ENCODE peak calls at places on chromosomes 7 and 10, in five cellular contexts. One of them, this sample, is unnamed.

GRCh38 chr7:29345590-29345989 is 151.0 kb downstream of the CHN2 start:
- DNase-seq in stomach: peak; percentile 62
- DNase-seq in K562: no peak
- DNase-seq in H1: peak; percentile 44
- DNase-seq in GM12878: no peak
- DNase-seq in this sample: no peak

GRCh38 chr7:157729566-157729965 is 392.8 kb downstream of the DNAJB6 start:
- DNase-seq in H1: no peak
- DNase-seq in GM12878: no peak
- DNase-seq in stomach: no peak
- DNase-seq in K562: no peak
- DNase-seq in this sample: no peak

GRCh38 chr10:3783313-3783689 is 1.7 kb downstream of the KLF6 start:
- DNase-seq in H1: no peak
- DNase-seq in stomach: peak; percentile 65
- DNase-seq in K562: no peak
- DNase-seq in GM12878: peak; percentile 60
- DNase-seq in this sample: peak; percentile 87

GRCh38 chr10:124705021-124705740 is 39.0 kb downstream of the FAM53B start:
- DNase-seq in stomach: no peak
- DNase-seq in GM12878: no peak
- DNase-seq in H1: no peak
- DNase-seq in K562: no peak
- DNase-seq in this sample: no peak

GRCh38 chr10:119025776-119026175 is 3.7 kb upstream of the NANOS1 start:
- DNase-seq in GM12878: no peak
- DNase-seq in H1: no peak
- DNase-seq in stomach: peak; percentile 76
- DNase-seq in K562: no peak
- DNase-seq in this sample: no peak

GRCh38 chr10:22133640-22134624 is 83.9 kb downstream of the EBLN1 start:
- DNase-seq in GM12878: no peak
- DNase-seq in stomach: no peak
- DNase-seq in K562: peak; percentile 36
- DNase-seq in H1: no peak
- DNase-seq in this sample: no peak

GRCh38 chr10:75982611-75983369 is 551.4 kb downstream of the LRMDA start:
- DNase-seq in GM12878: no peak
- DNase-seq in K562: no peak
- DNase-seq in stomach: peak; percentile 34
- DNase-seq in H1: no peak
- DNase-seq in this sample: peak; percentile 76

GRCh38 chr10:63537511-63537910 is 16.3 kb downstream of the REEP3 start:
- DNase-seq in stomach: no peak
- DNase-seq in K562: no peak
- DNase-seq in H1: no peak
- DNase-seq in GM12878: no peak
- DNase-seq in this sample: no peak

GRCh38 chr7:104228442-104228841 is 20.6 kb upstream of the ORC5 start:
- DNase-seq in K562: no peak
- DNase-seq in stomach: no peak
- DNase-seq in H1: no peak
- DNase-seq in GM12878: no peak
- DNase-seq in this sample: no peak

GRCh38 chr7:118429141-118429540 is 204.6 kb downstream of the ANKRD7 start:
- DNase-seq in stomach: no peak
- DNase-seq in K562: no peak
- DNase-seq in GM12878: no peak
- DNase-seq in H1: no peak
- DNase-seq in this sample: no peak

GRCh38 chr10:98125940-98126631 is 8.4 kb upstream of the R3HCC1L start:
- DNase-seq in H1: no peak
- DNase-seq in GM12878: no peak
- DNase-seq in stomach: no peak
- DNase-seq in K562: no peak
- DNase-seq in this sample: no peak

GRCh38 chr7:92797693-92798092 is 38.7 kb downstream of the CDK6 start:
- DNase-seq in GM12878: no peak
- DNase-seq in H1: no peak
- DNase-seq in K562: no peak
- DNase-seq in stomach: no peak
- DNase-seq in this sample: no peak

GRCh38 chr7:113122657-113123252 is 4.4 kb upstream of the SMIM30 start:
- DNase-seq in H1: no peak
- DNase-seq in GM12878: no peak
- DNase-seq in K562: no peak
- DNase-seq in stomach: no peak
- DNase-seq in this sample: no peak

GRCh38 chr7:113120647-113121046 is 2.3 kb upstream of the SMIM30 start:
- DNase-seq in K562: no peak
- DNase-seq in GM12878: no peak
- DNase-seq in stomach: no peak
- DNase-seq in H1: no peak
- DNase-seq in this sample: no peak

GRCh38 chr7:113113912-113114311 is 4.4 kb downstream of the SMIM30 start:
- DNase-seq in K562: no peak
- DNase-seq in stomach: no peak
- DNase-seq in GM12878: no peak
- DNase-seq in H1: no peak
- DNase-seq in this sample: no peak

GRCh38 chr7:113119429-113119828 is 1.1 kb upstream of the SMIM30 start:
- DNase-seq in H1: no peak
- DNase-seq in K562: no peak
- DNase-seq in GM12878: no peak
- DNase-seq in stomach: no peak
- DNase-seq in this sample: no peak

DNA sequence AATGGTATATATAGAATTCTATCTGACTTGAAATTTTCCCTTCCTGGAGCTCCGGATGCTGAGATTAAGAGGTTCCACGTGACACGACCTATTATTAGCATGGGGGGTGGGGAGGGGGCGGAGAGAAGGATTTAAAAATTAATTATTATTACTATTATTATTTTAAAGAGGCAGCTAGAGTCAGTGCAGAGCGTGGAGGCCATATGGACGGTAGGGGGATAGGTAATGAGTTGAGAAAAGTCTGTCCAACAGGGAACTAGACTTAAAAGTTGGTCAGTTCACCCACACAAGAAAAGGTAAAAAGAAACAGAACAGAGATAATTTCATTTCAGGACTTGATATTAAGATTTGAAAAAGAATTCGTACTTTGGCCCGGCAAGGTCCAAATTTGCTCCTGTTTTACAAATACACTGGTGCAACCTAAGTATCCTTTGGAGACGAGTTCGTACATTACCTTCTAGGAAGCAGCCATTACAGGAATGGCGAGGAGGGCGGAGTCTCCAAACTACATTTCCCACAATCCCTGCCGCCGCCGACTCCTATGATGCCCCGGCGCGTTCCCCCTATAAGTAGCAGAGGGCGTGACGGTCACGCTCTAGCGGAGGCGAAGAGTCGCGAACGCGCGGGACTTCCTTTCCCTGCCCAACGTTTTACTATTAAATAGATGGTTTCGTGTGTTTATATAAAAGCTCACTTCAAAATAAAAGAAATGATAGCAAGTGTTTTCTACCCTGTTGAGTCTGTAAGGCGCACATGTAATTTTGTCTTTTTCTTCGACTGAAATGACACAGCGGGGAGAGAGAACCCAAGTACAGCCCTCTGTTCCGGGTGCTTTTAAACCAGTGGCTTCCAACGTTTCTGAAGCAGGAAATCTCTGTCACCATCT is at the start of gene SMIM30:
- DNase-seq in stomach: peak; percentile 93
- DNase-seq in K562: peak; percentile 91
- DNase-seq in H1: no peak
- DNase-seq in GM12878: peak; percentile 61
- DNase-seq in this sample: peak; percentile 96
- TF ChIP-seq EP300 in stomach: no peak
- TF ChIP-seq EP300 in K562: peak; percentile 22
- TF ChIP-seq EP300 in H1: no peak
- TF ChIP-seq EP300 in GM12878: no peak
- TF ChIP-seq EP300 in this sample: no peak

GRCh38 chr10:12887780-12888179 is 113.7 kb downstream of the CCDC3 start:
- DNase-seq in GM12878: no peak
- DNase-seq in stomach: no peak
- DNase-seq in H1: no peak
- DNase-seq in K562: no peak
- DNase-seq in this sample: no peak
- H3K27ac ChIP-seq in GM12878: no peak overlapping the region
- H3K27ac ChIP-seq in stomach: no peak overlapping the region
- H3K27ac ChIP-seq in H1: no peak overlapping the region
- H3K27ac ChIP-seq in K562: no peak overlapping the region
- H3K27ac ChIP-seq in this sample: no peak overlapping the region

DNA sequence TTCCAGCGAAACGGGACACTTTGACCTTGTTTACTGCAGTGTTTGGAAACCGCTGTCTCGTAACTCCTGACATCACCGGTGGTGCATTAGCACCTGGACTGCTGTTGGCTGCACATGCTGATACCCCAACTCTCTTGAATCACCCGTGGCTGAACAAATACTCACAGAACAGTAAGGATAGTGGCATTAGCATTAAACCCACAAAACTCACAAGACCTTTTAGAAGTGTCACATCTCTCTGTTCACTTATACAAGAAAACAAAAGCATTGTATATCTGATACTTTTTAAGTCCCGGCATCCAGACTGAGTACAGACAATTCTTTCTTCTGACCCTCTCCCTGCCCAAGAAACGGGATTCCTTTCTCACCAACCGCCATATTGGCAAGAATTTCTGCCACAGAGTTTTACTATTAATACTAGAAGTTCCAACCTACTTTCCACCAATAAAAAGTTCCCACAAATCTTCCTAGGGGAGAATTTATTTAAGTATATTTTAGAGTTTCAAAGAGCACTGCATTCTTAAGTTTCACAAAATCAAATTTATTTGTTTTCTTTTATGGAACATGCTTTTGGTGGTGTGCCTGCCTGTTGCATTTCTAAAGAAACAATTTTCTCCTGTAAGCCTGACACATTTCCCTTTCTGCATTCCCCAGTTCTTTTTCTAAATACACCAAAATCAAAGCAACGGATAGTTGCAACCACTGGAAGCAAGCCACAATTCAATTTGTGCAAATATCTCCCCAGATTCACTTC is 208.4 kb upstream of the KLF14 start:
- DNase-seq in K562: peak; percentile 58
- DNase-seq in stomach: peak; percentile 48
- DNase-seq in H1: no peak
- DNase-seq in GM12878: no peak
- DNase-seq in this sample: no peak
- TF ChIP-seq POLR2A in K562: no peak
- TF ChIP-seq POLR2A in stomach: no peak
- TF ChIP-seq POLR2A in H1: no peak
- TF ChIP-seq POLR2A in GM12878: no peak
- TF ChIP-seq POLR2A in this sample: no peak

GRCh38 chr7:54932818-54933543 is 85.8 kb upstream of the EGFR start:
- DNase-seq in stomach: peak; percentile 69
- DNase-seq in H1: peak; percentile 21
- DNase-seq in K562: no peak
- DNase-seq in GM12878: no peak
- DNase-seq in this sample: peak; percentile 84
- TF ChIP-seq EP300 in stomach: no peak
- TF ChIP-seq EP300 in H1: no peak
- TF ChIP-seq EP300 in K562: no peak
- TF ChIP-seq EP300 in GM12878: no peak
- TF ChIP-seq EP300 in this sample: no peak